ENCODE peak calls at places on chromosomes 4 and X, in five cellular contexts. K, V, B, M and A are unnamed samples. For H3K4me1, the result is how much of the 10 kb centered on the place peaks cover.

GRCh38 chr4:187108846-187109245 is 385.2 kb upstream of the FAT1 start:
- DNase-seq in K (no peak), V (no peak), B (no peak), M (no peak), A (no peak)

GRCh38 chr4:145954924-145955339 is 16.3 kb upstream of the ZNF827 start:
- DNase-seq in K (no peak), V (no peak), B (no peak), M (peak), A (no peak)

GRCh38 chrX:87409113-87409841 is 108.3 kb upstream of the KLHL4 start:
- DNase-seq in K (peak), V (no peak), B (no peak), M (no peak), A (no peak)

GRCh38 chr4:95517799-95518198 is 31.0 kb downstream of the UNC5C start:
- DNase-seq in K (no peak), V (no peak), B (no peak), M (no peak), A (no peak)

GRCh38 chr4:62816566-62816965 is 1592.7 kb downstream of the TECRL start:
- DNase-seq in K (no peak), V (peak), B (no peak), M (no peak), A (peak)

GRCh38 chr4:24763631-24764302 is 31.6 kb upstream of the SOD3 start:
- DNase-seq in K (no peak), V (no peak), B (no peak), M (no peak), A (no peak)

GRCh38 chrX:28586291-28586690 is 955 bp upstream of the IL1RAPL1 start:
- DNase-seq in K (no peak), V (no peak), B (no peak), M (no peak), A (peak)

GRCh38 chr4:75432683-75433082 is 81.5 kb downstream of the RCHY1 start:
- DNase-seq in K (no peak), V (no peak), B (peak), M (peak), A (peak)

GRCh38 chrX:108945883-108946523 is 209.6 kb upstream of the IRS4 start:
- DNase-seq in K (no peak), V (no peak), B (no peak), M (peak), A (no peak)

GRCh38 chrX:48823029-48823428 is 3.3 kb upstream of the ERAS start:
- DNase-seq in K (no peak), V (no peak), B (peak), M (no peak), A (no peak)

GRCh38 chr4:41256740-41257256 is at the start of gene UCHL1:
- DNase-seq in K (no peak), V (peak), B (peak), M (no peak), A (peak)

GRCh38 chr4:12963291-12963690 is 520.8 kb downstream of the RAB28 start:
- DNase-seq in K (no peak), V (no peak), B (no peak), M (no peak), A (no peak)

GRCh38 chrX:140439455-140439854 is 65.4 kb downstream of the SOX3 start:
- DNase-seq in K (no peak), V (peak), B (no peak), M (no peak), A (peak)

GRCh38 chr4:56666279-56666678 is 14.8 kb downstream of the HOPX start:
- DNase-seq in K (no peak), V (no peak), B (no peak), M (no peak), A (no peak)

GRCh38 chr4:147247577-147247976 is 233.3 kb upstream of the EDNRA start:
- DNase-seq in K (no peak), V (no peak), B (no peak), M (no peak), A (peak)

GRCh38 chr4:16881151-16881884 is 17.1 kb downstream of the LDB2 start:
- DNase-seq in K (no peak), V (no peak), B (no peak), M (no peak), A (no peak)

GRCh38 chr4:7564242-7564641 is 129.5 kb upstream of the PSAPL1 start:
- DNase-seq in K (no peak), V (no peak), B (no peak), M (no peak), A (no peak)

GRCh38 chr4:85842540-85842939 is 367.6 kb downstream of the ARHGAP24 start:
- DNase-seq in K (no peak), V (no peak), B (no peak), M (no peak), A (no peak)

GRCh38 chr4:129446074-129446473 is 350.1 kb downstream of the C4orf33 start:
- DNase-seq in K (no peak), V (no peak), B (no peak), M (peak), A (peak)

GRCh38 chrX:3589474-3589873 is 124.0 kb downstream of the PRKX start:
- DNase-seq in K (no peak), V (no peak), B (no peak), M (no peak), A (no peak)

GRCh38 chr4:84966382-84967291 is at the start of gene WDFY3:
- DNase-seq in K (peak), V (peak), B (no peak), M (peak), A (peak)

GRCh38 chrX:108122748-108123147 is 31.2 kb downstream of the ATG4A start:
- DNase-seq in K (no peak), V (no peak), B (no peak), M (no peak), A (no peak)

GRCh38 chrX:111881715-111882114 is 5.7 kb downstream of the TRPC5OS start:
- DNase-seq in K (no peak), V (no peak), B (no peak), M (no peak), A (no peak)

GRCh38 chr4:121712001-121712655 is 15.3 kb upstream of the ANXA5 start:
- DNase-seq in K (no peak), V (no peak), B (no peak), M (no peak), A (no peak)

GRCh38 chr4:31104596-31104995 is 384.4 kb downstream of the PCDH7 start:
- DNase-seq in K (no peak), V (no peak), B (no peak), M (no peak), A (no peak)

GRCh38 chr4:176601156-176601555 is 191.6 kb downstream of the VEGFC start:
- DNase-seq in K (no peak), V (no peak), B (no peak), M (no peak), A (no peak)

GRCh38 chr4:11338990-11339782 is 89.5 kb downstream of the HS3ST1 start:
- DNase-seq in K (no peak), V (no peak), B (no peak), M (no peak), A (no peak)

GRCh38 chr4:84967292-84967651 is 782 bp upstream of the WDFY3 start:
- DNase-seq in K (no peak), V (no peak), B (no peak), M (no peak), A (no peak)

GRCh38 chr4:172985552-172985951 is 183.1 kb upstream of the GALNT7 start:
- DNase-seq in K (no peak), V (no peak), B (no peak), M (no peak), A (no peak)

GRCh38 chrX:29841750-29842149 is 373.6 kb upstream of the MAGEB2 start:
- DNase-seq in K (no peak), V (no peak), B (no peak), M (no peak), A (no peak)

GRCh38 chr4:77615153-77615552 is 9.5 kb downstream of the CXCL13 start:
- DNase-seq in K (no peak), V (no peak), B (no peak), M (no peak), A (no peak)

GRCh38 chrX:120797201-120797938 is 78.3 kb downstream of the CT47B1 start:
- DNase-seq in K (no peak), V (no peak), B (no peak), M (no peak), A (no peak)

GRCh38 chr4:113300384-113301011 is 251.0 kb downstream of the ANK2 start:
- DNase-seq in K (no peak), V (no peak), B (no peak), M (peak), A (peak)
- H3K4me3 ChIP-seq in K (no peak), V (no peak), B (no peak), M (no peak), A (no peak)

GRCh38 chr4:73409978-73410588 is 6.0 kb downstream of the ALB start:
- DNase-seq in K (no peak), V (no peak), B (no peak), M (no peak), A (no peak)
- H3K4me1 ChIP-seq in K (under half), V (under half), B (under half), M (under half), A (under half)

DNA sequence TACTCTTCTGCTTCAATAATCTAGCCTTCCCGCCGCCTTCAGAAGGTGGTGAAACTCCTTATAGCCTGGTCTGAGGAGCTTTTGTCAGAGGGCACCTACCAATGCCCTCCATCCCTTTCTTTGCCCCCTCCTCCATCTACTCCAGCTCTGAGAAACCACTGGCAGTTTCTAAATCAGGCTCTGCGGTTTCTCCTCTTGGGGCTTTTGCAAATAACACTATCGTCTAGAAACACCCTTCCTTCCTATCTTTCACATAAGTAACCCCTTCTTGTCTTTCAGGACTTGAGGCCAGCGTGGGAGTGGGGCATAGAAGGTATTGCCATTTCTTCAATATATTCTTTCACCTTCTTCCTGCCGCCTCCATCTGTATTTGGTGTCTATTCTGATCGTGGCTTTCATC is 1.2 kb upstream of the EFHC2 start:
- DNase-seq in K (no peak), V (no peak), B (no peak), M (no peak), A (no peak)
- H3K4me3 ChIP-seq in K (no peak), V (no peak), B (no peak), M (no peak), A (peak)

GRCh38 chr4:165208741-165209388 is 1.5 kb downstream of the KLHL2 start:
- DNase-seq in K (no peak), V (no peak), B (peak), M (no peak), A (no peak)
- H3K4me1 ChIP-seq in K (under half), V (under half), B (under half), M (under half), A (under half)

DNA sequence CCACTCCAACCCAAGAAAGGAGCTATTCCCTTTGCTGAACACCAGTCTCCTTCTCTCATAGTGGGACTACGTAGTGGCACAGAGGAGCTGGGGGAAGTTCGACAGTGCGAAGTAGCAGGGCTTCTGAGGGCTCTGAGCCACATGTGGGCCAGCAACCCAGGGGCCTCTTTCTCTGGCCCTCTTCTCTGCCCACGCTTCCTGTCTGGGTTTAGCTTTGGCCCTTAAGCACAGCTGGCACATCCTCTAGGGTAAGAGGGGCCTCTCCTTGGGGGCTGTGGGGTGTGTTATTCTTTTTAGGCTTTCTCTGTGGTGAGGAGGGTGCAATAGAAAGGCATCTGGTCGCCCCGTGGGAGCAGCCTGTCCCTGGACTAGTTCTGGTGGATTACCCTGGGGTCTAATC is 151.7 kb upstream of the RPS6KA3 start:
- DNase-seq in K (no peak), V (no peak), B (no peak), M (no peak), A (no peak)
- H3K4me3 ChIP-seq in K (no peak), V (no peak), B (no peak), M (no peak), A (no peak)